ENCODE peak calls at places on chromosomes 12 and 14, in five cellular contexts. L is activated T-cell treated with anti-CD3 and anti-CD28 coated beads, Interleukin-2, amount 50 U/mL, for 72 hours; G is NCI-H2227 treated with DMSO at 0.1 percent for 48 hours; Y is SK-MEL-5; I is GM04504. D is an unnamed sample.

GRCh38 chr14:68962681-68963080 is 16.4 kb downstream of the ACTN1 start:
- DNase-seq in L (no peak), G (no peak), Y (no peak), I (no peak), D (no peak)

GRCh38 chr12:105852958-105853357 is 285.8 kb downstream of the NUAK1 start:
- DNase-seq in L (no peak), G (no peak), Y (no peak), I (no peak), D (no peak)

GRCh38 chr12:79115743-79116142 is 251.2 kb downstream of the SYT1 start:
- DNase-seq in L (no peak), G (no peak), Y (no peak), I (no peak), D (no peak)

GRCh38 chr14:55851301-55851700 is 266.9 kb upstream of the PELI2 start:
- DNase-seq in L (no peak), G (no peak), Y (no peak), I (no peak), D (no peak)

GRCh38 chr14:61478971-61479473 is 157.6 kb downstream of the PRKCH start:
- DNase-seq in L (peak; percentile 43), G (no peak), Y (no peak), I (no peak), D (no peak)

GRCh38 chr12:79378496-79378895 is 312.3 kb downstream of the PAWR start:
- DNase-seq in L (no peak), G (no peak), Y (no peak), I (no peak), D (peak; percentile 20)

GRCh38 chr14:104860414-104860813 is 4.7 kb upstream of the CEP170B start:
- DNase-seq in L (no peak), G (no peak), Y (no peak), I (no peak), D (no peak)

GRCh38 chr12:111040690-111041089 is 120.3 kb upstream of the MYL2 start:
- DNase-seq in L (no peak), G (no peak), Y (no peak), I (no peak), D (no peak)

GRCh38 chr12:13211191-13211858 is 14.8 kb downstream of the EMP1 start:
- DNase-seq in L (peak; percentile 27), G (no peak), Y (no peak), I (no peak), D (peak; percentile 73)

GRCh38 chr14:47676301-47676617 is 854 bp upstream of the MDGA2 start:
- DNase-seq in L (no peak), G (no peak), Y (no peak), I (no peak), D (no peak)

D was measured in astrocyte of the cerebellum.